ENCODE peak calls at places on chromosomes 5 and 9, in ten cellular contexts. P is H9, C is BJ, O is IMR-90, B is keratinocyte, N is GM20000, V is body of pancreas, W is AG04450, R is dorsolateral prefrontal cortex, G is A549. X is an unnamed sample.

GRCh38 chr5:154176191-154176590 is 14.3 kb upstream of the GALNT10 start:
- DNase-seq in R (no peak), O (peak; percentile 50), G (no peak), N (no peak), C (no peak), P (no peak), V (no peak), W (no peak), B (no peak), X (peak; percentile 53)

GRCh38 chr9:124280176-124280691 is 22.5 kb downstream of the NEK6 start:
- DNase-seq in B (no peak), R (no peak), G (no peak), C (peak; percentile 54), V (no peak), W (no peak), P (no peak), N (no peak), O (peak; percentile 91), X (no peak)

GRCh38 chr9:10703139-10703538 is 90.3 kb upstream of the PTPRD start:
- DNase-seq in B (no peak), V (no peak), C (no peak), N (no peak), G (no peak), O (no peak), P (no peak), R (no peak), W (no peak), X (no peak)

GRCh38 chr5:152723482-152723881 is 318.4 kb upstream of the NMUR2 start:
- DNase-seq in C (no peak), G (no peak), O (no peak), P (peak; percentile 74), R (no peak), W (no peak), N (no peak), V (no peak), B (no peak), X (no peak)

GRCh38 chr5:106380736-106381135 is 1290.0 kb downstream of the EFNA5 start:
- DNase-seq in V (no peak), R (no peak), P (no peak), G (no peak), C (no peak), O (peak; percentile 85), B (no peak), N (no peak), W (peak; percentile 30), X (peak; percentile 24)

GRCh38 chr9:21070171-21070571 is 7.6 kb downstream of the IFNB1 start:
- DNase-seq in B (peak; percentile 46), N (no peak), G (peak; percentile 76), P (peak; percentile 41), V (peak; percentile 12), O (peak; percentile 98), R (no peak), C (peak; percentile 84), W (peak; percentile 95), X (peak; percentile 65)

GRCh38 chr5:91598216-91598615 is 215.1 kb upstream of the ARRDC3 start:
- DNase-seq in O (no peak), W (no peak), C (no peak), R (no peak), G (no peak), V (no peak), P (no peak), N (no peak), B (no peak), X (peak; percentile 9)

GRCh38 chr9:34555002-34555348 is 32.2 kb upstream of the ENHO start:
- DNase-seq in C (no peak), R (no peak), W (no peak), G (no peak), P (no peak), B (no peak), O (no peak), V (no peak), N (no peak), X (no peak)

GRCh38 chr5:140214831-140215230 is 39.8 kb downstream of the CYSTM1 start:
- DNase-seq in V (peak; percentile 38), P (no peak), C (no peak), B (no peak), G (no peak), W (peak; percentile 67), R (no peak), N (no peak), O (peak; percentile 83), X (peak; percentile 89)

GRCh38 chr5:123000731-123001130 is 35.8 kb downstream of the PPIC start:
- DNase-seq in R (no peak), C (no peak), O (no peak), N (no peak), B (no peak), G (no peak), W (no peak), P (no peak), V (no peak), X (no peak)

GRCh38 chr5:39092581-39093350 is 18.6 kb upstream of the RICTOR start:
- DNase-seq in B (no peak), V (no peak), P (no peak), O (peak; percentile 61), N (no peak), W (no peak), C (no peak), G (peak; percentile 71), R (no peak), X (peak; percentile 69)

GRCh38 chr5:156423597-156423996 is 96.6 kb downstream of the SGCD start:
- DNase-seq in N (no peak), G (no peak), O (no peak), W (no peak), B (no peak), V (no peak), P (no peak), C (no peak), R (no peak), X (no peak)

GRCh38 chr9:75083188-75083976 is 4.6 kb downstream of the NMRK1 start:
- DNase-seq in C (no peak), W (no peak), B (no peak), O (no peak), G (no peak), P (peak; percentile 74), R (no peak), V (peak; percentile 53), N (no peak), X (peak; percentile 56)

DNA sequence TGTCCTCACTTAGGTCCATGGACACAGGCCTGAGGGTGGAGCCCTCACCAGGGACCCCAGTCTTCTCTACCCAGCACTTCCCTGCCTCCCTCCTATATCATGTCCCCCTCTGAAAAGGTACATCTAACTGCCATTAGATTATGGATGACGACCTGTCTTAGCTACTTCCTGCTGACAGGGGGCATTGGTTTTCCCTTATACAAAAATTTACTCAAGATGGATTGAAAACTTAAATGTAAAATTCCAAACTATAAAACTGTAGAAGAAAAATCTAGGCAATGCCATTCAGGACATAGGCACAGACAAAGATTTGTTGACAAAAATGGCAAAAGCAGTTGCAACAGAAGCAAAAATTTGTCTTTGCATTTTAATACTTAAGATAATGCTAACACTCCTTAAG is 623.2 kb upstream of the FAM174A start:
- DNase-seq in B (no peak), G (no peak), V (no peak), N (no peak), P (no peak), W (no peak), O (no peak), C (no peak), R (no peak), X (no peak)
- TF ChIP-seq CTCF in B (no peak), G (no peak), V (no peak), N (no peak), P (peak; percentile 44), W (no peak), O (no peak), C (no peak), R (no peak), X (no peak)

GRCh38 chr9:2465516-2465915 is 156.1 kb upstream of the VLDLR start:
- DNase-seq in N (no peak), B (no peak), V (no peak), P (no peak), R (no peak), O (no peak), C (no peak), G (no peak), W (no peak), X (no peak)

GRCh38 chr9:2465921-2466460 is 155.6 kb upstream of the VLDLR start:
- DNase-seq in W (no peak), V (peak; percentile 38), N (peak; percentile 62), C (no peak), G (peak; percentile 78), O (peak; percentile 20), P (no peak), R (no peak), B (no peak), X (peak; percentile 54)

GRCh38 chr9:2466703-2467102 is 154.9 kb upstream of the VLDLR start:
- DNase-seq in B (no peak), G (no peak), V (peak; percentile 16), R (no peak), P (no peak), C (no peak), N (no peak), W (no peak), O (no peak), X (no peak)

GRCh38 chr9:2473691-2474090 is 147.9 kb upstream of the VLDLR start:
- DNase-seq in W (no peak), N (no peak), V (no peak), O (no peak), R (no peak), P (no peak), B (no peak), G (no peak), C (no peak), X (no peak)

DNA sequence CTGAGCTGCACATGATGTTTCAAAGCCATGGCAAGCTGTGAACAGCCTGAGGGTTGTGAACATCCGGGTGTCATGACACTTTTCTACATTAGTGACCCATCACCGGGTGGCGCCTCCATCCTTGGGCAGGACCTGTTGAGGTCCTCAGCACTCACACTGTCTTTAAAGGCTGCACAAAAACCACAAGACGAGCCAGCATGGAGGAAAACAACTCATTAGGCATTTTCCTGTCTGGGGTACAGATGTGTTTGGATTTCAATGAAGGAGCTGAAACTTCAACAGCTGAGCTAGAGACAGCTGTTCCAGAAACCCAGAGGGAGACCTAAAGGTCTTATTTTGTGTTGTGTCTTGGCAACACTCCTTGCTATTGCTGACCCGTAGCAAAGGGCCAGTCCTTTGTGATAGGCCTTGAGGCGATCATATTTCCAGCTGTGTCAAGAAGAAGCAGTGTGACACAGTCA is 151.9 kb upstream of the VLDLR start:
- DNase-seq in N (peak; percentile 25), C (no peak), V (peak; percentile 18), B (no peak), R (no peak), O (peak; percentile 6), W (no peak), G (peak; percentile 48), P (peak; percentile 46), X (peak; percentile 22)
- TF ChIP-seq CTCF in N (peak; percentile 9), C (no peak), V (no peak), B (peak; percentile 10), R (no peak), O (peak; percentile 33), W (no peak), G (peak; percentile 30), P (no peak), X (peak; percentile 13)

GRCh38 chr9:123268240-123268949 is at the start of gene STRBP:
- DNase-seq in O (peak; percentile 61), V (peak; percentile 94), R (peak; percentile 97), B (peak; percentile 28), P (peak; percentile 90), W (peak; percentile 20), N (peak; percentile 99), G (peak; percentile 84), C (peak; percentile 4), X (peak; percentile 84)
- TF ChIP-seq CTCF in O (peak; percentile 9), V (peak; percentile 13), R (no peak), B (no peak), P (no peak), W (no peak), N (peak; percentile 48), G (no peak), C (no peak), X (no peak)

GRCh38 chr9:122158202-122158601 is 1.4 kb downstream of the NDUFA8 start:
- DNase-seq in O (peak; percentile 43), P (peak; percentile 69), C (no peak), B (no peak), W (peak; percentile 16), V (peak; percentile 34), N (peak; percentile 33), G (peak; percentile 78), R (no peak), X (peak; percentile 48)
- TF ChIP-seq CTCF in O (peak; percentile 44), P (peak; percentile 70), C (peak; percentile 57), B (peak; percentile 71), W (peak; percentile 65), V (peak; percentile 45), N (peak; percentile 36), G (peak; percentile 22), R (peak; percentile 10), X (peak; percentile 43)

X was measured in MCF 10A.